ENCODE peak calls at places on chromosomes 5 and 9, in ten cellular contexts. D is neuronal stem cell, R is neural progenitor cell, G is IMR-90, J is HepG2, Y is hepatocyte, L is SK-N-SH, F is GM23248, C is mammary epithelial cell, V is endothelial cell of umbilical vein. A is an unnamed sample.

GRCh38 chr5:74586831-74587230 is 53.7 kb downstream of the ENC1 start:
- DNase-seq in D (no peak), R (no peak), G (no peak), J (no peak), Y (no peak), L (no peak), F (no peak), C (no peak), V (peak; percentile 74), A (no peak)

GRCh38 chr9:106528158-106528557 is 334.8 kb upstream of the ZNF462 start:
- DNase-seq in D (no peak), R (no peak), G (no peak), J (no peak), Y (no peak), L (peak; percentile 12), F (no peak), C (peak; percentile 41), V (no peak), A (no peak)

GRCh38 chr9:132663851-132664250 is 5.9 kb downstream of the DDX31 start:
- DNase-seq in D (no peak), R (no peak), G (no peak), J (no peak), Y (no peak), L (no peak), F (no peak), C (no peak), V (no peak), A (no peak)

GRCh38 chr9:38126730-38127129 is 57.7 kb upstream of the SHB start:
- DNase-seq in D (no peak), R (no peak), G (no peak), J (no peak), Y (no peak), L (no peak), F (no peak), C (no peak), V (no peak), A (no peak)

GRCh38 chr9:3125602-3126392 is 281.9 kb upstream of the PUM3 start:
- DNase-seq in D (no peak), R (no peak), G (no peak), J (no peak), Y (no peak), L (no peak), F (peak; percentile 2), C (no peak), V (no peak), A (no peak)

GRCh38 chr5:132183723-132184122 is 43.9 kb downstream of the P4HA2 start:
- DNase-seq in D (no peak), R (no peak), G (peak; percentile 25), J (no peak), Y (no peak), L (no peak), F (peak; percentile 47), C (no peak), V (no peak), A (no peak)

GRCh38 chr9:135647897-135648296 is 8.6 kb upstream of the GLT6D1 start:
- DNase-seq in D (no peak), R (peak; percentile 49), G (no peak), J (no peak), Y (peak; percentile 54), L (no peak), F (no peak), C (no peak), V (no peak), A (peak; percentile 32)

GRCh38 chr9:83238871-83239624 is 176.1 kb upstream of the RASEF start:
- DNase-seq in D (no peak), R (no peak), G (no peak), J (peak; percentile 25), Y (peak; percentile 34), L (no peak), F (no peak), C (no peak), V (no peak), A (no peak)

GRCh38 chr9:121271368-121272351 is 3.7 kb downstream of the GSN start:
- DNase-seq in D (no peak), R (no peak), G (peak; percentile 87), J (no peak), Y (peak; percentile 36), L (no peak), F (peak; percentile 85), C (peak; percentile 48), V (no peak), A (no peak)

GRCh38 chr5:78648359-78649219 is at the start of gene LHFPL2:
- DNase-seq in D (peak; percentile 84), R (peak; percentile 95), G (peak; percentile 68), J (no peak), Y (peak; percentile 89), L (peak; percentile 95), F (peak; percentile 83), C (peak; percentile 64), V (peak; percentile 77), A (peak; percentile 85)

GRCh38 chr5:84688566-84688965 is 303.9 kb upstream of the EDIL3 start:
- DNase-seq in D (no peak), R (no peak), G (peak; percentile 72), J (no peak), Y (no peak), L (no peak), F (peak; percentile 1), C (peak; percentile 93), V (no peak), A (no peak)

GRCh38 chr9:121998513-121999049 is 94.5 kb downstream of the TTLL11 start:
- DNase-seq in D (no peak), R (no peak), G (no peak), J (no peak), Y (no peak), L (no peak), F (no peak), C (no peak), V (no peak), A (no peak)

GRCh38 chr5:43006411-43007202 is 33.5 kb downstream of the ANXA2R start:
- DNase-seq in D (no peak), R (no peak), G (peak; percentile 31), J (no peak), Y (no peak), L (no peak), F (peak; percentile 22), C (no peak), V (no peak), A (no peak)
- H2AFZ ChIP-seq in D (peak overlapping the region; percentile 81), R (no peak overlapping the region), G (peak overlapping the region; percentile 94), J (no peak overlapping the region), Y (peak overlapping the region; percentile 73), L (peak overlapping the region; percentile 94), F (peak overlapping the region; percentile 90), C (peak overlapping the region; percentile 95), V (peak overlapping the region; percentile 72), A (peak overlapping the region; percentile 99)

GRCh38 chr5:159207616-159208507 is 1.5 kb downstream of the RNF145 start:
- DNase-seq in D (peak; percentile 58), R (peak; percentile 89), G (peak; percentile 78), J (peak; percentile 75), Y (peak; percentile 88), L (peak; percentile 84), F (peak; percentile 88), C (peak; percentile 96), V (peak; percentile 82), A (peak; percentile 86)

GRCh38 chr5:159208508-159209437 is 580 bp downstream of the RNF145 start:
- DNase-seq in D (peak; percentile 46), R (peak; percentile 75), G (peak; percentile 28), J (peak; percentile 9), Y (peak; percentile 64), L (peak; percentile 73), F (peak; percentile 57), C (no peak), V (peak; percentile 41), A (peak; percentile 78)

GRCh38 chr5:159207222-159207615 is 2.1 kb downstream of the RNF145 start:
- DNase-seq in D (no peak), R (no peak), G (no peak), J (no peak), Y (no peak), L (no peak), F (peak; percentile 22), C (no peak), V (no peak), A (no peak)

GRCh38 chr5:159206818-159207217 is 2.5 kb downstream of the RNF145 start:
- DNase-seq in D (no peak), R (no peak), G (no peak), J (no peak), Y (no peak), L (no peak), F (peak; percentile 20), C (no peak), V (peak; percentile 16), A (no peak)

DNA sequence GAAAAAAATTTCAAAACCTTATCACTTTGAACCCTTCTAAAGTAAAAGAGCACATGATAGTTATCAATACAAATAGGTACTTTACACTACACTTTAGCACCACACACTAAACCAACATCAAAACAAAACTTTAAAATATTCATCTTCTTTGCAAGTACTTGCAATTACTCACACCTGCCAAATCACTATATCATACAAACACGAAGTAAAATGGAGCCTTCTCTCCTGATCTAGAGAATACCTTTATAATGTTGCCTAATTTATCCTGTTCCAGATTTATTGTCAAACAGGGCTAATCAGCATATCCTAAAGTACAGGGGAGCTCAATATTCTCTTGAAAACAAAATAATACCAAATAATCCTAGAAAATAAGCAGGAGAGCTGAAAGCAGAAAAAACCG is 3.0 kb downstream of the RNF145 start:
- DNase-seq in D (no peak), R (no peak), G (peak; percentile 7), J (no peak), Y (no peak), L (no peak), F (peak; percentile 34), C (no peak), V (peak; percentile 21), A (no peak)
- H3K4me3 ChIP-seq in D (peak overlapping the region; percentile 62), R (peak overlapping the region; percentile 93), G (peak overlapping the region; percentile 83), J (peak overlapping the region; percentile 88), Y (peak overlapping the region; percentile 77), L (peak overlapping the region; percentile 88), F (peak overlapping the region; percentile 85), C (peak overlapping the region; percentile 89), V (no peak overlapping the region), A (no peak overlapping the region)

DNA sequence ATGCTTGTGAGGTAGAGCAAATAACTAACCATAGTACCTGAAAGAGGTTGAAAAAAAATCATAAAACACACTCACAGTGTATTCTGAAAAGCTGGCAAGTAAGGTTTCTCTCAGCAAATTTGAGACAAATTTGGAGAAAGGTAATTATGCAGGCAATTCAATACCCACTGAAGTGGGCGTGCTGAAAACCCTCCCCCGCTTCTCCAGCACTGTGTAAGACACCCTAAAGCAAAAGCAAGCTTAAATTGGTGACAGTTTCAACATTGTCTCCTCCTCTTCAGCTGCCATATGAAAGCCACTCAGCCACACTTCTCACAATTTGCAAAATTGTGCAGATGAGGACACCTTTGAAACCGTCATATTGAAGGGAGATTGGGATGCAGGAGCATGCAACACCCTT is 322.3 kb upstream of the CDH6 start:
- DNase-seq in D (no peak), R (no peak), G (no peak), J (no peak), Y (no peak), L (no peak), F (no peak), C (no peak), V (no peak), A (no peak)
- H2AFZ ChIP-seq in D (no peak overlapping the region), R (peak overlapping the region; percentile 22), G (no peak overlapping the region), J (no peak overlapping the region), Y (no peak overlapping the region), L (no peak overlapping the region), F (no peak overlapping the region), C (no peak overlapping the region), V (no peak overlapping the region), A (peak overlapping the region; percentile 26)

GRCh38 chr5:158522761-158523160 is 577.0 kb downstream of the EBF1 start:
- DNase-seq in D (no peak), R (no peak), G (no peak), J (no peak), Y (no peak), L (no peak), F (peak; percentile 59), C (no peak), V (no peak), A (no peak)
- H3K4me3 ChIP-seq in D (no peak overlapping the region), R (no peak overlapping the region), G (no peak overlapping the region), J (no peak overlapping the region), Y (no peak overlapping the region), L (no peak overlapping the region), F (peak overlapping the region; percentile 72), C (no peak overlapping the region), V (no peak overlapping the region), A (no peak overlapping the region)

GRCh38 chr5:172757394-172758010 is 13.5 kb downstream of the DUSP1 start:
- DNase-seq in D (no peak), R (no peak), G (no peak), J (no peak), Y (no peak), L (no peak), F (no peak), C (no peak), V (no peak), A (peak; percentile 21)
- H2AFZ ChIP-seq in D (peak overlapping the region; percentile 86), R (peak overlapping the region; percentile 51), G (peak overlapping the region; percentile 82), J (no peak overlapping the region), Y (no peak overlapping the region), L (peak overlapping the region; percentile 59), F (no peak overlapping the region), C (no peak overlapping the region), V (peak overlapping the region; percentile 81), A (peak overlapping the region; percentile 28)

A was measured in GM23338.